ENCODE peak calls at places on chromosomes 4 and X, in six cellular contexts. P is activated CD8-positive, alpha-beta T cell treated with anti-CD3 and anti-CD28 coated beads for 36 hours; Z is GM23338; D is NCI-H1694; C is lower lobe of right lung; G is HEK293T. K is an unnamed sample.

GRCh38 chr4:168433576-168433975 is 46.7 kb downstream of the DDX60L start:
- DNase-seq in P (no peak), G (no peak), C (no peak), Z (no peak), D (no peak), K (no peak)

GRCh38 chrX:116961872-116962582 is 499.3 kb upstream of the CT83 start:
- DNase-seq in Z (peak), C (no peak), G (no peak), D (no peak), P (no peak), K (no peak)

GRCh38 chr4:157035471-157035870 is 40.5 kb upstream of the GLRB start:
- DNase-seq in Z (no peak), C (no peak), P (no peak), G (no peak), D (no peak), K (no peak)

GRCh38 chrX:65528705-65529340 is 5.8 kb downstream of the LAS1L start:
- DNase-seq in G (peak), P (peak), C (no peak), Z (peak), D (peak), K (peak)

GRCh38 chrX:17812763-17813162 is 48.3 kb downstream of the RAI2 start:
- DNase-seq in P (peak), C (no peak), D (no peak), Z (peak), G (peak), K (no peak)

GRCh38 chr4:26005764-26006163 is 91.7 kb downstream of the SMIM20 start:
- DNase-seq in C (no peak), P (no peak), Z (no peak), D (no peak), G (no peak), K (no peak)

GRCh38 chrX:46628406-46629371 is 55.1 kb downstream of the CHST7 start:
- DNase-seq in D (no peak), G (no peak), P (peak), Z (no peak), C (peak), K (no peak)

GRCh38 chr4:36189511-36190226 is 54.6 kb downstream of the ARAP2 start:
- DNase-seq in D (no peak), G (no peak), C (no peak), Z (no peak), P (peak), K (no peak)

GRCh38 chrX:121308276-121308805 is 260.9 kb downstream of the GLUD2 start:
- DNase-seq in C (no peak), P (peak), G (peak), D (peak), Z (peak), K (peak)

GRCh38 chr4:112515278-112516075 is 503 bp downstream of the NEUROG2 start:
- DNase-seq in P (peak), C (no peak), D (peak), Z (peak), G (peak), K (no peak)

GRCh38 chrX:129600981-129601424 is 53.8 kb downstream of the APLN start:
- DNase-seq in C (no peak), D (peak), P (peak), Z (peak), G (peak), K (no peak)

GRCh38 chr4:54274264-54274663 is 45.2 kb downstream of the PDGFRA start:
- DNase-seq in Z (no peak), C (no peak), G (no peak), D (no peak), P (no peak), K (no peak)

GRCh38 chr4:161555689-161556660 is 607.8 kb downstream of the FSTL5 start:
- DNase-seq in D (no peak), Z (no peak), G (no peak), P (no peak), C (no peak), K (no peak)

GRCh38 chr4:128061566-128062536 is 739 bp downstream of the LARP1B start:
- DNase-seq in Z (peak), C (peak), P (peak), D (peak), G (peak), K (peak)

GRCh38 chr4:36757623-36758311 is 476.4 kb downstream of the DTHD1 start:
- DNase-seq in C (no peak), D (no peak), P (no peak), Z (peak), G (no peak), K (no peak)

GRCh38 chr4:179292443-179292842 is 1850.2 kb upstream of the AGA start:
- DNase-seq in D (no peak), Z (no peak), C (no peak), P (no peak), G (no peak), K (no peak)

GRCh38 chr4:185550933-185551332 is 15.6 kb upstream of the PDLIM3 start:
- DNase-seq in C (no peak), D (no peak), Z (no peak), G (no peak), P (no peak), K (no peak)

GRCh38 chrX:69503835-69504625 is at the start of gene NALF2:
- DNase-seq in Z (peak), G (peak), D (peak), C (peak), P (peak), K (peak)

GRCh38 chrX:40887476-40887875 is 152.1 kb upstream of the MED14 start:
- DNase-seq in D (no peak), G (no peak), P (no peak), C (no peak), Z (no peak), K (no peak)

GRCh38 chr4:81213671-81214070 is 1.4 kb downstream of the PRKG2 start:
- DNase-seq in C (no peak), D (no peak), G (no peak), P (no peak), Z (no peak), K (no peak)

GRCh38 chrX:15988661-15989603 is 134.3 kb upstream of the AP1S2 start:
- DNase-seq in C (no peak), Z (peak), D (no peak), G (no peak), P (no peak), K (no peak)

GRCh38 chrX:45801554-45801953 is 600.9 kb upstream of the DIPK2B start:
- DNase-seq in D (peak), C (no peak), P (no peak), Z (peak), G (no peak), K (no peak)

GRCh38 chrX:10513974-10514373 is 106.4 kb downstream of the MID1 start:
- DNase-seq in P (no peak), G (no peak), C (no peak), D (no peak), Z (no peak), K (no peak)

GRCh38 chr4:38760915-38761314 is 21.9 kb downstream of the TLR10 start:
- DNase-seq in C (no peak), P (no peak), G (no peak), Z (no peak), D (no peak), K (no peak)

GRCh38 chr4:113397114-113397701 is 347.8 kb downstream of the ANK2 start:
- DNase-seq in D (no peak), G (no peak), C (no peak), Z (no peak), P (no peak), K (no peak)

GRCh38 chr4:154593868-154594267 is 3.3 kb upstream of the FGA start:
- DNase-seq in D (no peak), C (no peak), Z (no peak), P (no peak), G (no peak), K (no peak)

GRCh38 chrX:69097451-69098236 is 67.6 kb downstream of the PJA1 start:
- DNase-seq in G (no peak), D (no peak), P (no peak), C (no peak), Z (no peak), K (no peak)

K was measured in colonic mucosa.